ENCODE peak calls at places on chromosome 15, in four cellular contexts. N is mammary epithelial cell; F is IMR-90; Q is CD8-positive, alpha-beta memory T cell. L is an unnamed sample. For H3K36me3, the result is how much of the 10 kb centered on the place peaks cover.

GRCh38 chr15:31758126-31758525 is 272.2 kb upstream of the CHRNA7 start:
- DNase-seq in F (peak), N (no peak), Q (peak), L (no peak)

GRCh38 chr15:58329781-58330467 is 101.9 kb upstream of the LIPC start:
- DNase-seq in F (no peak), N (no peak), Q (no peak), L (no peak)

GRCh38 chr15:49852756-49853155 is 231.9 kb downstream of the DTWD1 start:
- DNase-seq in F (no peak), Q (no peak), N (no peak), L (no peak)

GRCh38 chr15:29978411-29979382 is 104.1 kb upstream of the GOLGA8J start:
- DNase-seq in F (no peak), N (peak), Q (no peak), L (no peak)

GRCh38 chr15:57235865-57236264 is 140.4 kb upstream of the CGNL1 start:
- DNase-seq in F (peak), N (no peak), Q (no peak), L (no peak)

GRCh38 chr15:61146643-61147230 is 82.4 kb downstream of the RORA start:
- DNase-seq in F (no peak), N (no peak), Q (no peak), L (no peak)

GRCh38 chr15:70362350-70362749 is 264.6 kb upstream of the TLE3 start:
- DNase-seq in F (no peak), N (no peak), Q (no peak), L (no peak)

GRCh38 chr15:43912991-43913927 is 86.5 kb downstream of the WDR76 start:
- DNase-seq in N (peak), Q (no peak), F (peak), L (no peak)

GRCh38 chr15:65981837-65982696 is 112.8 kb downstream of the RAB11A start:
- DNase-seq in N (peak), Q (peak), F (no peak), L (no peak)

GRCh38 chr15:98900382-98900781 is 107.2 kb downstream of the PGPEP1L start:
- DNase-seq in F (peak), Q (no peak), N (no peak), L (no peak)

GRCh38 chr15:85178366-85178765 is 196.7 kb downstream of the PDE8A start:
- DNase-seq in F (no peak), N (no peak), Q (no peak), L (no peak)

GRCh38 chr15:100285641-100286295 is 56.0 kb downstream of the ADAMTS17 start:
- DNase-seq in N (no peak), Q (no peak), F (no peak), L (no peak)

GRCh38 chr15:62365795-62366442 is 200.8 kb upstream of the C2CD4B start:
- DNase-seq in N (peak), Q (no peak), F (no peak), L (no peak)

GRCh38 chr15:80817901-80818300 is 38.7 kb downstream of the CEMIP start:
- DNase-seq in N (no peak), Q (no peak), F (no peak), L (no peak)

GRCh38 chr15:86362556-86362955 is 282.9 kb downstream of the AGBL1 start:
- DNase-seq in Q (no peak), F (no peak), N (peak), L (no peak)

GRCh38 chr15:86060614-86061125 is 19.0 kb upstream of the AGBL1 start:
- DNase-seq in Q (no peak), F (no peak), N (no peak), L (no peak)

GRCh38 chr15:64642875-64643274 is 132.5 kb downstream of the RBPMS2 start:
- DNase-seq in Q (no peak), F (no peak), N (no peak), L (no peak)

GRCh38 chr15:57340673-57341259 is 35.5 kb upstream of the CGNL1 start:
- DNase-seq in F (peak), Q (no peak), N (peak), L (no peak)

GRCh38 chr15:28098766-28099554 is at the start of gene OCA2:
- DNase-seq in F (peak), N (no peak), Q (peak), L (no peak)

GRCh38 chr15:75945953-75946352 is 42.3 kb downstream of the FBXO22 start:
- DNase-seq in N (peak), Q (no peak), F (peak), L (no peak)

GRCh38 chr15:22227411-22227810 is 147.1 kb downstream of the OR4M2 start:
- DNase-seq in N (no peak), Q (no peak), F (no peak), L (no peak)

GRCh38 chr15:84023636-84024035 is 211.9 kb upstream of the GOLGA6L4 start:
- DNase-seq in N (peak), Q (no peak), F (peak), L (no peak)

GRCh38 chr15:78098131-78098755 is 5.9 kb downstream of the SH2D7 start:
- DNase-seq in N (no peak), Q (no peak), F (no peak), L (no peak)

GRCh38 chr15:99704444-99704838 is 28.8 kb downstream of the LYSMD4 start:
- DNase-seq in Q (peak), N (peak), F (peak), L (no peak)

GRCh38 chr15:90084876-90085423 is 17.3 kb downstream of the IDH2 start:
- DNase-seq in N (no peak), Q (no peak), F (no peak), L (no peak)

GRCh38 chr15:90085565-90085964 is 16.7 kb downstream of the IDH2 start:
- DNase-seq in Q (no peak), N (no peak), F (no peak), L (no peak)

GRCh38 chr15:90087454-90088154 is 14.7 kb downstream of the IDH2 start:
- DNase-seq in F (peak), Q (no peak), N (no peak), L (no peak)

GRCh38 chr15:90083954-90084607 is 18.2 kb downstream of the IDH2 start:
- DNase-seq in Q (no peak), F (no peak), N (no peak), L (no peak)

GRCh38 chr15:90086868-90087268 is 15.4 kb downstream of the IDH2 start:
- DNase-seq in Q (peak), F (peak), N (peak), L (no peak)
- H3K36me3 ChIP-seq in Q (under half), F (half or more), N (under half), L (under half)

DNA sequence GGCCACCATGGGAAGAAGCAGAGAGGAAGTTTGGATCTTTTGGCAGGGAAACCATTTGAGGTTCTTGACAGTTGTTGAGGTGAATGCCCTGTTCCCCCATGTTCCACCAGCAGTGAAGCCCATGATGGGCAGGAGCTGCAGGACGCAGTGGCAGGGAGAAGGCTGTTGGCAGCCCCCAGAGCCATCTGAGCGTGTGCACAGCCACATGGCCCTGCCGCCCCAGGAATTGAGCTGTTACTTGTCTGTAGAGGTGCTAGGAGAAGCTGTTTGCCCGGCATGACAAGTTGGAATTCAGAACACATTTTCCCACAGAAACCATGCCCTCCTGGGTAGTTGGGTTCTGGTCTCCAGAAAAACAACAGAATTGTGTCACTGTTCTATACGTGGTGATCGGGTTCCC is 218.2 kb upstream of the NR2E3 start:
- DNase-seq in Q (no peak), F (no peak), N (no peak), L (no peak)
- H3K27ac ChIP-seq in Q (no peak), F (no peak), N (no peak), L (no peak)

GRCh38 chr15:34154725-34155204 is 52.9 kb downstream of the PGBD4 start:
- DNase-seq in F (peak), Q (no peak), N (peak), L (no peak)
- H3K36me3 ChIP-seq in F (under half), Q (under half), N (under half), L (under half)

GRCh38 chr15:40031300-40031699 is 7.7 kb downstream of the SRP14 start:
- DNase-seq in Q (no peak), N (no peak), F (no peak), L (no peak)
- H3K27ac ChIP-seq in Q (no peak), N (no peak), F (no peak), L (no peak)

GRCh38 chr15:68796576-68796975 is 24.1 kb downstream of the ANP32A start:
- DNase-seq in N (no peak), Q (no peak), F (no peak), L (no peak)
- H3K36me3 ChIP-seq in N (under half), Q (under half), F (under half), L (under half)